ENCODE peak calls at places on chromosomes 16 and 17, in six cellular contexts. B is IMR-90; G is left lung; R is OCI-LY7; Z is SK-N-SH; N is CD8-positive, alpha-beta T cell. X is an unnamed sample.

GRCh38 chr17:49994085-49995054 is 654 bp downstream of the DLX3 start:
- DNase-seq in B (no peak), G (no peak), R (no peak), Z (peak), N (no peak), X (no peak)

GRCh38 chr17:76337413-76337777 is 16.3 kb downstream of the PRPSAP1 start:
- DNase-seq in B (peak), G (no peak), R (no peak), Z (no peak), N (no peak), X (no peak)

GRCh38 chr16:1767116-1767994 is 4.0 kb downstream of the NME3 start:
- DNase-seq in B (no peak), G (no peak), R (no peak), Z (no peak), N (no peak), X (no peak)

GRCh38 chr16:58222532-58223316 is 24.8 kb upstream of the CSNK2A2 start:
- DNase-seq in B (peak), G (no peak), R (no peak), Z (no peak), N (no peak), X (no peak)

GRCh38 chr16:52435573-52435972 is 111.4 kb downstream of the TOX3 start:
- DNase-seq in B (no peak), G (no peak), R (peak), Z (no peak), N (no peak), X (no peak)

GRCh38 chr17:35433075-35433894 is 985 bp upstream of the SLFN12 start:
- DNase-seq in B (peak), G (peak), R (no peak), Z (no peak), N (peak), X (peak)

GRCh38 chr17:2084129-2084765 is 29.3 kb downstream of the HIC1 start:
- DNase-seq in B (peak), G (no peak), R (no peak), Z (peak), N (no peak), X (no peak)

GRCh38 chr17:31798205-31798724 is 60.8 kb downstream of the COPRS start:
- DNase-seq in B (no peak), G (no peak), R (no peak), Z (no peak), N (no peak), X (no peak)

GRCh38 chr17:45171338-45172231 is 9.9 kb downstream of the HEXIM2 start:
- DNase-seq in B (no peak), G (peak), R (no peak), Z (no peak), N (no peak), X (no peak)

GRCh38 chr17:77396610-77397009 is 255.8 kb downstream of the SEC14L1 start:
- DNase-seq in B (no peak), G (no peak), R (no peak), Z (no peak), N (no peak), X (no peak)

DNA sequence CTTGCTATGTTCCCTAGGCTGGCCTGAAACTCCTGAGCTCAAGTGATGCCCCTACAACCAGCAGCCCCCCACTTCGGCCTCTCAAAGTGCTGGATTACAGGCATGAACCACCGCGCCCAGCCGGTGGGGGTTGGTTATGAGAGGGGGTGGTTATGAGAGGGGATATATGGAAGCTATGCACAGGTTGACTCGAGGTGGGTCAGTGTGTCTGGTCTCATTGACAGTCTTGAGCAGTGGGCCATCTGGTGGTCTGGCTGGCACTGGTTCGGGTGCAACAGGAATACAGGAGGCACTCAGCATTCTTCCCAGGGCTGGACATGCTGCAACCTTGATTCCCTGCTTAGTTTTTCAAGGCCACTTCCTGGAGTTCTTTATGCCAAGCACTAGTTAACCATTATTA is 5.6 kb upstream of the STX1B start:
- DNase-seq in B (no peak), G (no peak), R (peak), Z (peak), N (no peak), X (no peak)
- TF ChIP-seq CTCF in B (no peak), G (no peak), R (peak), Z (no peak), N (no peak), X (no peak)

GRCh38 chr16:65576631-65577030 is 454.8 kb upstream of the CDH11 start:
- DNase-seq in B (no peak), G (no peak), R (peak), Z (no peak), N (no peak), X (peak)
- TF ChIP-seq CTCF in B (no peak), G (no peak), R (peak), Z (peak), N (no peak), X (no peak)

GRCh38 chr16:11686713-11687112 is 18.5 kb downstream of the SNN start:
- DNase-seq in B (no peak), G (no peak), R (peak), Z (no peak), N (no peak), X (no peak)
- TF ChIP-seq CTCF in B (no peak), G (no peak), R (no peak), Z (no peak), N (no peak), X (no peak)

GRCh38 chr17:63116228-63116627 is 150.2 kb downstream of the TANC2 start:
- DNase-seq in B (no peak), G (no peak), R (no peak), Z (peak), N (no peak), X (no peak)

GRCh38 chr17:63116967-63117366 is 150.9 kb downstream of the TANC2 start:
- DNase-seq in B (peak), G (no peak), R (no peak), Z (peak), N (no peak), X (no peak)

GRCh38 chr17:63117431-63117830 is 151.4 kb downstream of the TANC2 start:
- DNase-seq in B (no peak), G (no peak), R (no peak), Z (peak), N (no peak), X (no peak)

DNA sequence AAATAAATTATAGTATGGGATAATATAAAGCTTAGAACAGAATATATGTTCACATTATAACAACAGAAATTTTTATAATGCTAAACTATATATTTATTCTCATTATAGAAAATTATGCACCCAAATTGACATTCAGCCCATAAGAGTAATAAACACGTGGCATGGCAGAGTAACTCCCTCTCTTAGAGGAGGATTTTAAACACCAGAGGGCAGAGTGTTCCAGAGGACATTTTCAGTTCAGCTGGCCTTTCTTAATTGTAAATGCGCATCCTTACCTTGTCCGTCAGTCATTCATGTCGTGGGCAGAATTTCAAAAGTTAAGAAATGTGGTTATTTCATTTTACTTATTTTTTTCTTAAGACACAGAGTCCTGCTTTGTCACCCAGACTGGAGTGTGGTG is 147.1 kb downstream of the TANC2 start:
- DNase-seq in B (no peak), G (no peak), R (no peak), Z (no peak), N (no peak), X (no peak)
- TF ChIP-seq CTCF in B (peak), G (no peak), R (peak), Z (peak), N (no peak), X (no peak)

DNA sequence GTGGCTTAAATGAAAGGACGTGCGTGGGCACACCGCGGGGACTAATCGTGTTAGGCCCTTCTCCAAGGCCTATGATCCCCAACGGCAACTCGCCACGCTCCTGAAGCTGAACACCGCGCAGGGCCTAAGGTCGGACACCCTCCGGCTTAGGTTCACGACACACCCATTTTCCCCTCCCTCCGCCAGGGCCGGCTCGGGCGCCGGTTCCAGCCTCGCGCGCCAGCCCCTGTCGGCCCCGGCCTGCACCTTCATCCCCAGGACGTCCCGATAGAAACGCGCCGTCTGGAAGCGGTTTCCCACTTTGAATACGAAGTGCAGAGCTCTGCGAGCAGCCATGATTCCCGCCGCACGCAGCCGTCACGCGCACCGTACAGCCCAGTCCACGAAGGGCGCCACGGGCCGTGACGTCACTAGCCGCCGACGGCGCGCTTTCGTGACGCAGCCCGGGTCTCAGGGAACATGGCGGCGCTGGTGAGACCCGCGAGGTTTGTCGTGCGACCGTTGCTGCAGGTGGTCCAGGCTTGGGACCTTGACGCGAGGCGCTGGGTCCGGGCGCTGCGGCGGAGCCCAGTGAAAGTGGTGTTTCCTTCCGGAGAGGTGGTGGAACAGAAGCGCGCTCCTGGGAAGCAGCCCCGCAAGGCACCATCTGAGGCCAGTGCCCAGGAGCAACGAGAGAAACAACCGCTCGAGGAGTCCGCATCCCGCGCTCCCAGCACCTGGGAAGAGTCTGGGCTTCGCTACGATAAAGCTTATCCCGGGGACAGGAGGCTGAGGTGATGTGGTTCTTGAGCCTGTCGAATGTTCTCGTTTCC is at the start of the genes GLOD4 and MRM3:
- DNase-seq in B (peak), G (peak), R (peak), Z (peak), N (peak), X (peak)
- TF ChIP-seq CTCF in B (no peak), G (no peak), R (peak), Z (no peak), N (no peak), X (peak)

DNA sequence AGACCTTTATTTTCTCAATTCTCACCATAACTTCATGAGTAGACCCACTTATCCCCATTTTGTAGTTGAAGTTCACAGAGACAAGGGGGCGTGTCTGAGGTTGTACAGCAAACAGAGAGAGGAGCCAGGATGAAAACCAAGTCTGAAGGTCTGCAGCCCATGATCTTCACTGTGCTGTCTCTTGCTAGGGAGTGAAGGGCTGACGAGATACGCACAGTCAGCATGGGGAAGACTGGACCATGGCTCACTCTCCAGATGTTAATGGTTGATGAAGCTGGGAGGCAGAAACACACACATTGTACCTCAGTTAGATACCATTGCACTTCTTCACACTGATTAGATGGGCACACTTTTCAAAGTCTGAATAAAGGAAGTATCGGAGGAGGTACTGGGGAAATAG is 5.8 kb upstream of the MT4 start:
- DNase-seq in B (no peak), G (no peak), R (no peak), Z (no peak), N (no peak), X (no peak)
- TF ChIP-seq CTCF in B (no peak), G (no peak), R (no peak), Z (no peak), N (no peak), X (no peak)

GRCh38 chr17:38577244-38577643 is 28.5 kb downstream of the SRCIN1 start:
- DNase-seq in B (no peak), G (no peak), R (no peak), Z (no peak), N (no peak), X (no peak)
- TF ChIP-seq CTCF in B (no peak), G (no peak), R (no peak), Z (peak), N (no peak), X (no peak)

GRCh38 chr16:55470533-55471371 is 8.2 kb upstream of the MMP2 start:
- DNase-seq in B (no peak), G (no peak), R (no peak), Z (no peak), N (no peak), X (no peak)

GRCh38 chr16:55471448-55472097 is 7.4 kb upstream of the MMP2 start:
- DNase-seq in B (peak), G (no peak), R (no peak), Z (no peak), N (no peak), X (no peak)

GRCh38 chr16:55474821-55475220 is 4.2 kb upstream of the MMP2 start:
- DNase-seq in B (no peak), G (no peak), R (no peak), Z (no peak), N (no peak), X (no peak)

GRCh38 chr16:55475919-55476318 is 3.1 kb upstream of the MMP2 start:
- DNase-seq in B (no peak), G (no peak), R (no peak), Z (no peak), N (no peak), X (no peak)

GRCh38 chr16:55473584-55473983 is 5.4 kb upstream of the MMP2 start:
- DNase-seq in B (no peak), G (no peak), R (no peak), Z (no peak), N (no peak), X (no peak)
- TF ChIP-seq CTCF in B (no peak), G (no peak), R (no peak), Z (no peak), N (no peak), X (no peak)

GRCh38 chr17:8985054-8985701 is 19.7 kb upstream of the PIK3R5 start:
- DNase-seq in B (no peak), G (no peak), R (peak), Z (no peak), N (no peak), X (no peak)

GRCh38 chr17:8991514-8992285 is 26.2 kb upstream of the PIK3R5 start:
- DNase-seq in B (peak), G (no peak), R (peak), Z (peak), N (peak), X (peak)

GRCh38 chr17:8981443-8981842 is 15.9 kb upstream of the PIK3R5 start:
- DNase-seq in B (no peak), G (no peak), R (no peak), Z (no peak), N (no peak), X (no peak)

GRCh38 chr17:8988263-8988662 is 22.8 kb upstream of the PIK3R5 start:
- DNase-seq in B (no peak), G (no peak), R (no peak), Z (no peak), N (no peak), X (no peak)

DNA sequence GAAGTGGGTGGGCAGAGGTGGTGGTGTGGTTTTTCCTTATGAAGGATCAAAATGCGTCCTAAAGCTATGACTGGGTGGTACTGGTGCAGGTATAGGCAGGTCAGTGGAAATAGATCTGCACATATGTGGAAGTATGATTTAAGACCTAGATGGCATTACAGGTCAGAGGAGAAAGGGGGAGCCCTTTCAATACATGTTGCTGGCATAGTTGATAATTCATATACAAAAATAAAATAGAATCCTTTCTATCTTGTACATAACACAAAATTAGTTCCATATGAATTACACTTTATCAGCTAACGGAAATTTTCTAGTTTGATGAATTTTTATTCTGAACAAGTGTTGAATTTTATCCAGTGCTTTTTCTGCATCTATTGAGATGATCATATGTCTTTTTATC is 20.8 kb upstream of the PIK3R5 start:
- DNase-seq in B (no peak), G (no peak), R (peak), Z (no peak), N (no peak), X (no peak)
- TF ChIP-seq CTCF in B (no peak), G (no peak), R (peak), Z (peak), N (peak), X (peak)

GRCh38 chr17:40122466-40122943 is 734 bp downstream of the MSL1 start:
- DNase-seq in B (peak), G (peak), R (peak), Z (peak), N (no peak), X (peak)
- TF ChIP-seq CTCF in B (peak), G (no peak), R (no peak), Z (no peak), N (no peak), X (no peak)